ENCODE peak calls at places on chromosomes 4 and X, in seven cellular contexts. Q, I, D, B, K, L and P are unnamed samples.

GRCh38 chrX:13469963-13470679 is 99.3 kb upstream of the EGFL6 start:
- DNase-seq in Q (no peak), I (no peak), D (no peak), B (no peak), K (no peak), L (peak), P (no peak)

GRCh38 chrX:17527135-17527701 is 152.2 kb downstream of the NHS start:
- DNase-seq in Q (peak), I (peak), D (no peak), B (no peak), K (peak), L (no peak), P (no peak)

GRCh38 chr4:133152330-133152791 is 3.3 kb downstream of the PCDH10 start:
- DNase-seq in Q (no peak), I (peak), D (no peak), B (no peak), K (no peak), L (no peak), P (no peak)

GRCh38 chrX:21875013-21875412 is 19.2 kb downstream of the YY2 start:
- DNase-seq in Q (no peak), I (no peak), D (no peak), B (no peak), K (no peak), L (no peak), P (no peak)

GRCh38 chrX:48498374-48498809 is 10.4 kb upstream of the PORCN start:
- DNase-seq in Q (no peak), I (peak), D (no peak), B (no peak), K (no peak), L (no peak), P (no peak)

GRCh38 chrX:107107459-107107858 is 11.2 kb downstream of the RBM41 start:
- DNase-seq in Q (no peak), I (no peak), D (no peak), B (no peak), K (no peak), L (no peak), P (no peak)

GRCh38 chr4:48031802-48032525 is 15.4 kb downstream of the NIPAL1 start:
- DNase-seq in Q (no peak), I (no peak), D (no peak), B (no peak), K (no peak), L (no peak), P (no peak)

GRCh38 chr4:186624951-186625350 is 69.6 kb upstream of the MTNR1A start:
- DNase-seq in Q (no peak), I (no peak), D (no peak), B (no peak), K (no peak), L (no peak), P (no peak)

GRCh38 chr4:141713771-141714445 is 77.5 kb downstream of the IL15 start:
- DNase-seq in Q (no peak), I (peak), D (no peak), B (no peak), K (no peak), L (peak), P (no peak)

GRCh38 chrX:47218920-47219815 is 687 bp downstream of the CDK16 start:
- DNase-seq in Q (no peak), I (peak), D (peak), B (peak), K (peak), L (peak), P (no peak)

GRCh38 chr4:170420255-170420693 is 330.5 kb upstream of the AADAT start:
- DNase-seq in Q (no peak), I (no peak), D (no peak), B (no peak), K (no peak), L (no peak), P (no peak)